ENCODE peak calls at places on chromosomes 16 and 17, in nine cellular contexts. V is HS-5; K is effector memory CD4-positive, alpha-beta T cell; U is stimulated activated naive CD8-positive, alpha-beta T cell treated with anti-CD3 and anti-CD28 coated beads, Interleukin-15, Interleukin-2, amounts not matched to agents 100 U/mL and 50 U/mL, for 24 hours; Y is A549; B is NCI-H345; F is GDM1; I is HCT116; D is NCI-H2081. O is an unnamed sample.

GRCh38 chr17:29124135-29124930 is 55.9 kb downstream of the MYO18A start:
- DNase-seq in V (peak), K (no peak), U (peak), Y (peak), B (peak), F (peak), I (no peak), D (peak), O (no peak)

GRCh38 chr17:66716236-66717026 is 118.5 kb upstream of the CACNG5 start:
- DNase-seq in V (no peak), K (no peak), U (no peak), Y (no peak), B (peak), F (no peak), I (no peak), D (peak), O (no peak)

GRCh38 chr16:87369117-87369775 is 14.3 kb downstream of the FBXO31 start:
- DNase-seq in V (no peak), K (no peak), U (no peak), Y (no peak), B (no peak), F (no peak), I (no peak), D (no peak), O (no peak)

GRCh38 chr16:22206847-22207714 is 1.0 kb downstream of the EEF2K start:
- DNase-seq in V (no peak), K (peak), U (peak), Y (peak), B (peak), F (peak), I (no peak), D (peak), O (no peak)

GRCh38 chr16:88920618-88921602 is 54.5 kb upstream of the PABPN1L start:
- DNase-seq in V (no peak), K (no peak), U (peak), Y (no peak), B (no peak), F (peak), I (no peak), D (peak), O (peak)

GRCh38 chr17:83171661-83172060 is 92.3 kb downstream of the METRNL start:
- DNase-seq in V (no peak), K (no peak), U (no peak), Y (no peak), B (no peak), F (no peak), I (no peak), D (no peak), O (no peak)

GRCh38 chr17:3683054-3683511 is 12.9 kb downstream of the P2RX5 start:
- DNase-seq in V (no peak), K (peak), U (peak), Y (peak), B (no peak), F (no peak), I (peak), D (no peak), O (no peak)

GRCh38 chr17:30450125-30451027 is 26.8 kb upstream of the GOSR1 start:
- DNase-seq in V (peak), K (no peak), U (no peak), Y (peak), B (no peak), F (no peak), I (no peak), D (no peak), O (no peak)

GRCh38 chr17:80005360-80006338 is 30.0 kb downstream of the TBC1D16 start:
- DNase-seq in V (no peak), K (peak), U (peak), Y (peak), B (peak), F (no peak), I (peak), D (peak), O (peak)

GRCh38 chr16:52383640-52384292 is 163.2 kb downstream of the TOX3 start:
- DNase-seq in V (no peak), K (no peak), U (no peak), Y (no peak), B (peak), F (no peak), I (no peak), D (no peak), O (no peak)

GRCh38 chr17:57849874-57850754 is at the start of gene MRPS23:
- DNase-seq in V (peak), K (peak), U (peak), Y (peak), B (peak), F (peak), I (peak), D (peak), O (peak)

GRCh38 chr17:47172698-47173565 is 16.2 kb downstream of the CDC27 start:
- DNase-seq in V (no peak), K (no peak), U (no peak), Y (no peak), B (no peak), F (no peak), I (no peak), D (no peak), O (no peak)

GRCh38 chr16:90015586-90016338 is 3.5 kb downstream of the DBNDD1 start:
- DNase-seq in V (no peak), K (no peak), U (no peak), Y (no peak), B (no peak), F (no peak), I (no peak), D (no peak), O (no peak)

GRCh38 chr16:84485255-84486010 is 19.0 kb downstream of the MEAK7 start:
- DNase-seq in V (no peak), K (no peak), U (no peak), Y (no peak), B (no peak), F (no peak), I (no peak), D (no peak), O (no peak)

GRCh38 chr17:80319999-80320344 is 59.3 kb downstream of the RNF213 start:
- DNase-seq in V (no peak), K (no peak), U (no peak), Y (no peak), B (no peak), F (no peak), I (no peak), D (no peak), O (no peak)

GRCh38 chr16:75109732-75110243 is 6.8 kb downstream of the LDHD start:
- DNase-seq in V (no peak), K (no peak), U (peak), Y (no peak), B (peak), F (no peak), I (no peak), D (peak), O (no peak)

GRCh38 chr17:12664894-12665262 is 812 bp upstream of the MYOCD start:
- DNase-seq in V (no peak), K (no peak), U (no peak), Y (no peak), B (no peak), F (no peak), I (no peak), D (no peak), O (no peak)

GRCh38 chr16:81723098-81723723 is 55.9 kb upstream of the PLCG2 start:
- DNase-seq in V (no peak), K (no peak), U (peak), Y (peak), B (peak), F (peak), I (peak), D (peak), O (peak)

GRCh38 chr16:17287401-17287800 is 183.4 kb downstream of the XYLT1 start:
- DNase-seq in V (no peak), K (no peak), U (no peak), Y (no peak), B (no peak), F (no peak), I (no peak), D (no peak), O (no peak)

GRCh38 chr16:7953360-7953759 is 620.7 kb downstream of the RBFOX1 start:
- DNase-seq in V (no peak), K (no peak), U (no peak), Y (no peak), B (no peak), F (no peak), I (no peak), D (no peak), O (no peak)

GRCh38 chr17:55053855-55054254 is 85.3 kb downstream of the STXBP4 start:
- DNase-seq in V (no peak), K (no peak), U (no peak), Y (no peak), B (no peak), F (no peak), I (no peak), D (no peak), O (no peak)

GRCh38 chr16:11252482-11252931 is 3.5 kb downstream of the SOCS1 start:
- DNase-seq in V (no peak), K (no peak), U (no peak), Y (no peak), B (no peak), F (no peak), I (no peak), D (no peak), O (no peak)

GRCh38 chr17:80147035-80147939 is at the start of gene EIF4A3:
- DNase-seq in V (peak), K (peak), U (peak), Y (peak), B (peak), F (peak), I (peak), D (peak), O (peak)

GRCh38 chr17:19003966-19004600 is 481 bp downstream of the FAM83G start:
- DNase-seq in V (no peak), K (no peak), U (peak), Y (peak), B (no peak), F (no peak), I (no peak), D (peak), O (no peak)

GRCh38 chr17:75571885-75572215 is 15.8 kb upstream of the MYO15B start:
- DNase-seq in V (no peak), K (no peak), U (no peak), Y (no peak), B (no peak), F (no peak), I (no peak), D (no peak), O (no peak)

GRCh38 chr17:12422632-12423031 is 243.1 kb upstream of the MYOCD start:
- DNase-seq in V (no peak), K (no peak), U (no peak), Y (no peak), B (peak), F (no peak), I (no peak), D (no peak), O (no peak)

GRCh38 chr17:48160177-48160967 is 52.8 kb downstream of the SNX11 start:
- DNase-seq in V (no peak), K (no peak), U (no peak), Y (no peak), B (peak), F (no peak), I (no peak), D (peak), O (no peak)

GRCh38 chr16:88530858-88531203 is 39.4 kb upstream of the ZC3H18 start:
- DNase-seq in V (no peak), K (no peak), U (no peak), Y (no peak), B (no peak), F (no peak), I (no peak), D (no peak), O (peak)

GRCh38 chr17:77502626-77503292 is 362.0 kb downstream of the SEC14L1 start:
- DNase-seq in V (no peak), K (no peak), U (no peak), Y (no peak), B (no peak), F (no peak), I (no peak), D (no peak), O (no peak)

GRCh38 chr16:11679941-11680911 is 12.0 kb downstream of the SNN start:
- DNase-seq in V (no peak), K (no peak), U (no peak), Y (no peak), B (no peak), F (no peak), I (no peak), D (no peak), O (no peak)

GRCh38 chr17:503449-503700 is 150.8 kb upstream of the RPH3AL start:
- DNase-seq in V (no peak), K (no peak), U (no peak), Y (no peak), B (no peak), F (no peak), I (no peak), D (no peak), O (no peak)

GRCh38 chr17:68360198-68360597 is 68.9 kb downstream of the ARSG start:
- DNase-seq in V (no peak), K (no peak), U (no peak), Y (no peak), B (no peak), F (no peak), I (no peak), D (no peak), O (no peak)

GRCh38 chr17:70017112-70017511 is 57.9 kb upstream of the KCNJ16 start:
- DNase-seq in V (no peak), K (no peak), U (no peak), Y (no peak), B (peak), F (no peak), I (no peak), D (no peak), O (no peak)